ENCODE peak calls at places on chromosomes 5 and 9, in six cellular contexts. K is mesendoderm, O is left ventricle myocardium inferior, J is neuronal stem cell, Q is fibroblast of lung, X is GM12878. F is an unnamed sample.
A peak's percentile ranks its signal among the peaks of the same experiment; 100 is the strongest.

GRCh38 chr9:21311888-21312287 is 6.8 kb upstream of the IFNA5 start:
- DNase-seq in K (no peak), O (no peak), J (no peak), X (no peak), Q (no peak), F (no peak)

GRCh38 chr5:159833088-159833487 is 83.2 kb upstream of the ADRA1B start:
- DNase-seq in K (peak; percentile 73), J (no peak), O (no peak), Q (no peak), X (no peak), F (no peak)

GRCh38 chr9:136808075-136808780 is 480 bp downstream of the RABL6 start:
- DNase-seq in Q (no peak), X (no peak), K (no peak), J (no peak), O (peak; percentile 16), F (peak; percentile 35)

GRCh38 chr9:78707481-78707977 is 410.6 kb downstream of the PSAT1 start:
- DNase-seq in Q (peak; percentile 30), X (peak; percentile 8), K (no peak), O (no peak), J (no peak), F (peak; percentile 35)

GRCh38 chr5:159206818-159207217 is 2.5 kb downstream of the RNF145 start:
- DNase-seq in J (no peak), X (no peak), K (no peak), O (no peak), Q (no peak), F (no peak)

GRCh38 chr5:150036513-150036912 is 36.0 kb downstream of the HMGXB3 start:
- DNase-seq in Q (peak; percentile 91), O (peak; percentile 35), K (no peak), X (no peak), J (no peak), F (no peak)

GRCh38 chr9:13992136-13992798 is 321.7 kb downstream of the NFIB start:
- DNase-seq in O (no peak), K (no peak), Q (no peak), J (no peak), X (no peak), F (no peak)

GRCh38 chr5:59274130-59274529 is 619.4 kb downstream of the PDE4D start:
- DNase-seq in O (no peak), J (no peak), K (no peak), Q (no peak), X (no peak), F (no peak)

GRCh38 chr5:167652690-167653089 is 638.8 kb upstream of the WWC1 start:
- DNase-seq in O (no peak), X (no peak), K (no peak), J (no peak), Q (no peak), F (no peak)

GRCh38 chr5:77356740-77357139 is 135.4 kb downstream of the WDR41 start:
- DNase-seq in Q (no peak), J (no peak), O (no peak), X (peak; percentile 84), K (peak; percentile 45), F (no peak)

GRCh38 chr9:119365291-119366027 is 3.8 kb downstream of the BRINP1 start:
- DNase-seq in J (peak; percentile 78), O (no peak), X (no peak), Q (no peak), K (peak; percentile 90), F (peak; percentile 81)

GRCh38 chr9:34986541-34987047 is 3.0 kb upstream of the DNAJB5 start:
- DNase-seq in Q (no peak), J (peak; percentile 46), K (peak; percentile 88), X (no peak), O (peak; percentile 36), F (peak; percentile 36)

GRCh38 chr5:68367717-68368116 is 152.2 kb downstream of the PIK3R1 start:
- DNase-seq in K (no peak), O (no peak), X (no peak), J (no peak), Q (no peak), F (no peak)

GRCh38 chr5:67205981-67206380 is 9.4 kb upstream of the CD180 start:
- DNase-seq in O (no peak), J (no peak), K (no peak), X (no peak), Q (no peak), F (no peak)

GRCh38 chr5:52799358-52799982 is 11.8 kb downstream of the ITGA1 start:
- DNase-seq in K (peak; percentile 96), O (peak; percentile 29), J (peak; percentile 67), Q (peak; percentile 86), X (no peak), F (peak; percentile 95)

GRCh38 chr9:2723666-2724065 is 6.4 kb downstream of the KCNV2 start:
- DNase-seq in Q (no peak), K (no peak), O (no peak), J (no peak), X (no peak), F (no peak)

GRCh38 chr5:95895771-95896170 is 65.9 kb downstream of the ELL2 start:
- DNase-seq in X (no peak), K (no peak), Q (no peak), O (peak; percentile 18), J (peak; percentile 61), F (no peak)

GRCh38 chr5:112915831-112916230 is 6.2 kb downstream of the REEP5 start:
- DNase-seq in X (no peak), O (no peak), Q (no peak), J (no peak), K (no peak), F (no peak)

GRCh38 chr5:41869150-41869738 is 981 bp downstream of the OXCT1 start:
- DNase-seq in Q (peak; percentile 28), K (peak; percentile 43), O (peak; percentile 84), X (no peak), J (no peak), F (peak; percentile 43)

GRCh38 chr5:73895471-73895870 is 269.5 kb downstream of the ARHGEF28 start:
- DNase-seq in K (no peak), J (no peak), X (peak; percentile 32), Q (no peak), O (no peak), F (no peak)

GRCh38 chr5:73896117-73896516 is 270.1 kb downstream of the ARHGEF28 start:
- DNase-seq in J (no peak), Q (no peak), X (no peak), K (no peak), O (no peak), F (no peak)

GRCh38 chr5:73896668-73897067 is 270.7 kb downstream of the ARHGEF28 start:
- DNase-seq in K (no peak), Q (no peak), O (no peak), X (no peak), J (no peak), F (no peak)

GRCh38 chr5:73893813-73894212 is 267.8 kb downstream of the ARHGEF28 start:
- DNase-seq in J (no peak), X (no peak), Q (no peak), K (no peak), O (no peak), F (no peak)

GRCh38 chr5:73894860-73895259 is 268.9 kb downstream of the ARHGEF28 start:
- DNase-seq in O (no peak), Q (no peak), X (no peak), J (no peak), K (no peak), F (no peak)
- H3K36me3 ChIP-seq in O (no peaks in the 10 kb centered on the region), Q (no peaks in the 10 kb centered on the region), X (no peaks in the 10 kb centered on the region), J (no peaks in the 10 kb centered on the region), K (no peaks in the 10 kb centered on the region), F (no peaks in the 10 kb centered on the region)

DNA sequence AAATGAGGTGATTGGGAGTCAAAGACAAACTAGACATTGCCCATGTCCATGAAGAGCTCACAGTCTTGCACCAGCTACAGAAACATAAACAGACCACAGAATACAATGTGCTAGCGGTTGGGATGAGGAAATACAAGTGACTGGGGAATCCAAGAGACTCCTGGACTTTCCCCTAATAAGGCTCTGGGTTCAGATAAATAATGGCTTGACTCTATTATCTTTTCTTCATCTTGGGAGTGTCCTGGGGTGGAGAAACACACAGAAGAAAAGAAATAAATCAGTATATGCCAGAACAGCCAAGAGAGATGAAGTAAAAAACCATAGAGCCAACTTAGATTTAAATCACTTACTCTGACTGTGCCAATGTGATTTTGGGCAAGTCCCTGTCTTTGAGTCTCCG is 227.8 kb downstream of the PAPPA start:
- DNase-seq in J (no peak), K (no peak), O (no peak), Q (peak; percentile 75), X (no peak), F (no peak)
- H3K4me3 ChIP-seq in J (no peak overlapping the region), K (no peak overlapping the region), O (no peak overlapping the region), Q (no peak overlapping the region), X (no peak overlapping the region), F (no peak overlapping the region)

GRCh38 chr5:175655411-175655810 is 2.5 kb upstream of the HRH2 start:
- DNase-seq in J (no peak), K (no peak), Q (no peak), X (no peak), O (no peak), F (no peak)
- H3K36me3 ChIP-seq in J (no peaks in the 10 kb centered on the region), K (no peaks in the 10 kb centered on the region), Q (no peaks in the 10 kb centered on the region), X (no peaks in the 10 kb centered on the region), O (no peaks in the 10 kb centered on the region), F (no peaks in the 10 kb centered on the region)

GRCh38 chr5:1875843-1876671 is 6.7 kb downstream of the IRX4 start:
- DNase-seq in O (no peak), X (no peak), Q (no peak), J (no peak), K (peak; percentile 52), F (peak; percentile 70)
- H3K4me3 ChIP-seq in O (no peak overlapping the region), X (no peak overlapping the region), Q (no peak overlapping the region), J (no peak overlapping the region), K (no peak overlapping the region), F (peak overlapping the region; percentile 21)

GRCh38 chr9:4180907-4181605 is 118.8 kb downstream of the GLIS3 start:
- DNase-seq in K (no peak), Q (no peak), X (no peak), O (no peak), J (no peak), F (no peak)
- H3K36me3 ChIP-seq in K (no peaks in the 10 kb centered on the region), Q (no peaks in the 10 kb centered on the region), X (no peaks in the 10 kb centered on the region), O (no peaks in the 10 kb centered on the region), J (peaks cover 3% of the 10 kb centered on the region), F (no peaks in the 10 kb centered on the region)

F was measured in cardiac muscle cell.